ENCODE peak calls at places on chromosomes 12 and 14, in ten cellular contexts. S is naive thymus-derived CD8-positive, alpha-beta T cell; I is endodermal cell; X is activated CD4-positive, CD25-positive, alpha-beta regulatory T cell; A is AG09309; J is activated T-cell treated with anti-CD3 and anti-CD28 coated beads, Interleukin-2, amount 50 U/mL, for 72 hours; Z is MCF 10A; V is stimulated activated CD8-positive, alpha-beta memory T cell treated with anti-CD3 and anti-CD28 coated beads, Interleukin-2, amount 100 ng/mL, for 1 hour; T is T-helper 9 cell; O is HS-5. Y is an unnamed sample.

GRCh38 chr12:119990382-119990874 is 1.4 kb downstream of the BICDL1 start:
- DNase-seq in S (no peak), I (no peak), X (no peak), A (no peak), J (peak), Z (no peak), V (no peak), T (no peak), O (no peak), Y (no peak)

GRCh38 chr12:45336331-45336730 is 120.4 kb downstream of the ANO6 start:
- DNase-seq in S (no peak), I (no peak), X (no peak), A (peak), J (no peak), Z (peak), V (no peak), T (no peak), O (peak), Y (no peak)

GRCh38 chr14:36238666-36239363 is 62.3 kb upstream of the PTCSC3 start:
- DNase-seq in S (no peak), I (no peak), X (no peak), A (peak), J (peak), Z (peak), V (no peak), T (no peak), O (peak), Y (no peak)

GRCh38 chr12:42299392-42300308 is 26.2 kb downstream of the ZCRB1 start:
- DNase-seq in S (no peak), I (no peak), X (peak), A (no peak), J (peak), Z (peak), V (no peak), T (no peak), O (peak), Y (no peak)

GRCh38 chr12:80937391-80938238 is at the start of gene LIN7A:
- DNase-seq in S (no peak), I (peak), X (no peak), A (no peak), J (peak), Z (peak), V (no peak), T (no peak), O (no peak), Y (peak)

GRCh38 chr14:91996951-91997371 is 42.9 kb downstream of the TRIP11 start:
- DNase-seq in S (no peak), I (no peak), X (no peak), A (peak), J (no peak), Z (peak), V (no peak), T (no peak), O (peak), Y (peak)

GRCh38 chr14:23112359-23113178 is 6.5 kb downstream of the CEBPE start:
- DNase-seq in S (no peak), I (peak), X (no peak), A (no peak), J (no peak), Z (no peak), V (no peak), T (no peak), O (no peak), Y (no peak)

GRCh38 chr12:3972576-3972975 is 99.4 kb upstream of the PARP11 start:
- DNase-seq in S (peak), I (no peak), X (no peak), A (no peak), J (peak), Z (no peak), V (no peak), T (peak), O (no peak), Y (no peak)

GRCh38 chr12:109461846-109462766 is 15.0 kb downstream of the KCTD10 start:
- DNase-seq in S (no peak), I (peak), X (no peak), A (peak), J (no peak), Z (peak), V (no peak), T (no peak), O (peak), Y (peak)

GRCh38 chr12:25829192-25829591 is 129.3 kb upstream of the RASSF8 start:
- DNase-seq in S (no peak), I (no peak), X (no peak), A (peak), J (no peak), Z (peak), V (no peak), T (no peak), O (peak), Y (no peak)

GRCh38 chr14:105317546-105317945 is 3.0 kb downstream of the PACS2 start:
- DNase-seq in S (no peak), I (no peak), X (no peak), A (no peak), J (no peak), Z (no peak), V (no peak), T (no peak), O (no peak), Y (peak)

GRCh38 chr14:94598506-94598815 is 13.7 kb upstream of the SERPINA3 start:
- DNase-seq in S (peak), I (no peak), X (no peak), A (no peak), J (no peak), Z (no peak), V (no peak), T (no peak), O (no peak), Y (no peak)

GRCh38 chr12:223751-224240 is 9.8 kb upstream of the SLC6A12 start:
- DNase-seq in S (no peak), I (peak), X (no peak), A (no peak), J (no peak), Z (no peak), V (no peak), T (no peak), O (no peak), Y (no peak)

GRCh38 chr14:65555358-65555757 is 142.8 kb downstream of the FUT8 start:
- DNase-seq in S (no peak), I (no peak), X (no peak), A (no peak), J (no peak), Z (no peak), V (no peak), T (no peak), O (no peak), Y (no peak)

GRCh38 chr12:42446761-42447160 is 120.8 kb downstream of the PPHLN1 start:
- DNase-seq in S (no peak), I (no peak), X (no peak), A (no peak), J (no peak), Z (no peak), V (no peak), T (no peak), O (no peak), Y (peak)

GRCh38 chr12:111409403-111410228 is 3.9 kb downstream of the SH2B3 start:
- DNase-seq in S (peak), I (peak), X (no peak), A (no peak), J (peak), Z (peak), V (no peak), T (no peak), O (no peak), Y (peak)

GRCh38 chr12:59619461-59620240 is 23.8 kb downstream of the SLC16A7 start:
- DNase-seq in S (no peak), I (no peak), X (no peak), A (no peak), J (no peak), Z (no peak), V (no peak), T (no peak), O (no peak), Y (no peak)

GRCh38 chr12:122687091-122687490 is 16.1 kb downstream of the HCAR2 start:
- DNase-seq in S (no peak), I (no peak), X (no peak), A (no peak), J (no peak), Z (peak), V (no peak), T (no peak), O (no peak), Y (no peak)

GRCh38 chr12:116870306-116870705 is 10.9 kb downstream of the HRK start:
- DNase-seq in S (no peak), I (no peak), X (no peak), A (no peak), J (no peak), Z (no peak), V (no peak), T (no peak), O (no peak), Y (no peak)

GRCh38 chr12:90978117-90978770 is 23.3 kb upstream of the CCER1 start:
- DNase-seq in S (no peak), I (no peak), X (no peak), A (peak), J (no peak), Z (peak), V (no peak), T (no peak), O (no peak), Y (no peak)

GRCh38 chr12:74791365-74791764 is 253.7 kb downstream of the ATXN7L3B start:
- DNase-seq in S (no peak), I (peak), X (no peak), A (no peak), J (no peak), Z (no peak), V (no peak), T (no peak), O (no peak), Y (no peak)